ENCODE peak calls at places on chromosomes 3 and 15, in five cellular contexts. A is progenitor cell of endocrine pancreas, Z is heart right ventricle, O is endothelial cell, H is ovary. L is an unnamed sample.

GRCh38 chr15:25242957-25243799 is 195.6 kb downstream of the UBE3A start:
- DNase-seq in Z (no peak), A (no peak), H (peak), O (no peak), L (peak)

GRCh38 chr3:150798122-150798618 is 35.2 kb upstream of the SIAH2 start:
- DNase-seq in Z (no peak), H (no peak), A (no peak), O (peak), L (no peak)

GRCh38 chr3:100316656-100317069 is 17.9 kb upstream of the NIT2 start:
- DNase-seq in H (peak), O (peak), A (no peak), Z (peak), L (no peak)

GRCh38 chr15:68205558-68205944 is 419 bp upstream of the CALML4 start:
- DNase-seq in H (no peak), Z (no peak), A (no peak), O (no peak), L (no peak)

GRCh38 chr3:112688085-112688769 is 47.3 kb upstream of the CCDC80 start:
- DNase-seq in Z (no peak), A (no peak), O (no peak), H (no peak), L (no peak)

GRCh38 chr3:10505791-10506585 is 602 bp upstream of the ATP2B2 start:
- DNase-seq in O (no peak), Z (no peak), H (no peak), A (no peak), L (no peak)

GRCh38 chr15:73146419-73146818 is 94.2 kb downstream of the NEO1 start:
- DNase-seq in H (no peak), Z (no peak), A (no peak), O (no peak), L (no peak)

GRCh38 chr3:105965384-105965783 is 96.6 kb upstream of the CBLB start:
- DNase-seq in O (no peak), H (no peak), A (no peak), Z (peak), L (no peak)

GRCh38 chr3:134655706-134656105 is 4.9 kb upstream of the KY start:
- DNase-seq in H (no peak), O (no peak), A (no peak), Z (no peak), L (no peak)

GRCh38 chr3:16897254-16897926 is 12.6 kb downstream of the PLCL2 start:
- DNase-seq in A (no peak), Z (no peak), H (no peak), O (no peak), L (no peak)

GRCh38 chr3:190552969-190553759 is 39.3 kb downstream of the IL1RAP start:
- DNase-seq in Z (no peak), H (no peak), O (peak), A (no peak), L (no peak)

GRCh38 chr3:76501315-76501714 is 538.6 kb upstream of the ROBO2 start:
- DNase-seq in H (no peak), A (no peak), Z (no peak), O (no peak), L (no peak)

GRCh38 chr3:67048716-67049076 is 50.6 kb downstream of the KBTBD8 start:
- DNase-seq in Z (no peak), A (no peak), H (no peak), O (no peak), L (no peak)

GRCh38 chr3:67048067-67048715 is 50.1 kb downstream of the KBTBD8 start:
- DNase-seq in Z (no peak), A (no peak), O (no peak), H (no peak), L (no peak)

GRCh38 chr3:67044295-67044694 is 46.2 kb downstream of the KBTBD8 start:
- DNase-seq in O (no peak), A (no peak), Z (no peak), H (no peak), L (no peak)

GRCh38 chr3:67044955-67045354 is 46.8 kb downstream of the KBTBD8 start:
- DNase-seq in H (no peak), O (no peak), Z (no peak), A (no peak), L (no peak)

GRCh38 chr3:67045711-67046465 is 47.8 kb downstream of the KBTBD8 start:
- DNase-seq in Z (no peak), O (no peak), H (no peak), A (no peak), L (no peak)
- TF ChIP-seq CTCF in Z (no peak), O (no peak), H (no peak), A (no peak), L (no peak)

GRCh38 chr15:47950447-47950846 is 170.3 kb upstream of the SLC24A5 start:
- DNase-seq in O (no peak), A (no peak), Z (no peak), H (no peak), L (no peak)

GRCh38 chr15:47949815-47950214 is 171.0 kb upstream of the SLC24A5 start:
- DNase-seq in O (no peak), H (no peak), Z (no peak), A (no peak), L (no peak)

GRCh38 chr15:47945869-47946666 is 174.7 kb upstream of the SLC24A5 start:
- DNase-seq in Z (no peak), A (no peak), O (no peak), H (no peak), L (no peak)

GRCh38 chr15:47944911-47945310 is 175.9 kb upstream of the SLC24A5 start:
- DNase-seq in Z (no peak), O (no peak), A (no peak), H (no peak), L (no peak)
- TF ChIP-seq CTCF in Z (no peak), O (peak), A (peak), H (no peak), L (no peak)

GRCh38 chr3:30729512-30729911 is 123.1 kb downstream of the TGFBR2 start:
- DNase-seq in H (no peak), O (no peak), A (no peak), Z (no peak), L (no peak)

GRCh38 chr3:30730967-30731366 is 124.6 kb downstream of the TGFBR2 start:
- DNase-seq in Z (no peak), O (no peak), A (no peak), H (no peak), L (no peak)

GRCh38 chr3:30737746-30738499 is 131.5 kb downstream of the TGFBR2 start:
- DNase-seq in A (no peak), H (no peak), Z (no peak), O (no peak), L (no peak)

GRCh38 chr3:30733229-30733628 is 126.8 kb downstream of the TGFBR2 start:
- DNase-seq in H (no peak), O (no peak), A (no peak), Z (no peak), L (no peak)

GRCh38 chr3:30733681-30734080 is 127.3 kb downstream of the TGFBR2 start:
- DNase-seq in Z (no peak), A (no peak), H (no peak), O (no peak), L (no peak)
- TF ChIP-seq CTCF in Z (no peak), A (no peak), H (no peak), O (no peak), L (no peak)

DNA sequence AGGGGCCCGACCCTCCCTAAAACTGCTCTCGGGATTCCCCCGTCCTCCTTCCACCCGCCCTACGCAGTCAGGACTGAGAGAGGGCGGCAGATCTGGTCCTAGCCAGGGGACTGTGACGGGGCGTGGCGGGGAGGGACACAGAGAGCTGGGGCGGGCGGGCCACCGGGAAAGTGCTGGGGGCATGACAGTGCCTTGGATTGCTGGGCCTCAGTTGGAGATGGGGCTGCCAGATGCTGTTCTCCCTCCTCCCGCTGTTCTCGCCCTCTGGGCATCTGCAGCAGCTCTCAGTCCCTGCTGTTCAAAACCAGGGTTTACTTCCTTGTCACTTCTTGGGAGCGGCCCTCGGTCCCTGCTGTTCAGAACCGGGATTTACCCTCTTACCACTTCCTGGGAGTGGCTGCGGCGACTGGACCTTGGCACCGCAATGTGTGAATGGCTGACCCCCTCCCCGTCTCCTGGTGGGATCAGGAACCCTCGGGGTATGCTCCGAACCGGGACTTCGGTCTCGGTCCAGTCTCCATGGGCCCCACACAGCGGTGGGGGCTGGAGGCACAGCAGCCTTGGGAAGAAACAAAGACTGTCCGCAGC is 1.8 kb upstream of the RPP25 start:
- DNase-seq in Z (peak), O (peak), A (no peak), H (no peak), L (no peak)
- TF ChIP-seq CTCF in Z (no peak), O (no peak), A (peak), H (no peak), L (no peak)